ENCODE peak calls at places on chromosomes 4 and X, in seven cellular contexts. L is CD8-positive, alpha-beta T cell; G is right atrium auricular region; W is prostate gland; O is tibial nerve; N is HepG2; J is osteoblast. T is an unnamed sample. For H3K4me1, the result is how much of the 10 kb centered on the place peaks cover.

GRCh38 chrX:96424007-96424406 is 260.6 kb upstream of the DIAPH2 start:
- DNase-seq in L (no peak), G (no peak), W (no peak), O (no peak), N (no peak), J (no peak), T (no peak)

GRCh38 chr4:118587946-118588345 is 97.2 kb upstream of the METTL14 start:
- DNase-seq in L (no peak), G (no peak), W (no peak), O (no peak), N (no peak), J (no peak), T (no peak)

GRCh38 chr4:142379277-142380051 is 466.6 kb downstream of the INPP4B start:
- DNase-seq in L (no peak), G (no peak), W (peak), O (no peak), N (no peak), J (peak), T (no peak)

GRCh38 chrX:10576777-10577444 is 43.5 kb downstream of the MID1 start:
- DNase-seq in L (no peak), G (no peak), W (no peak), O (no peak), N (no peak), J (no peak), T (no peak)

GRCh38 chr4:81353861-81354260 is 117.8 kb downstream of the RASGEF1B start:
- DNase-seq in L (no peak), G (no peak), W (no peak), O (no peak), N (no peak), J (no peak), T (no peak)

GRCh38 chrX:63513825-63514574 is 162.9 kb upstream of the SPIN4 start:
- DNase-seq in L (no peak), G (no peak), W (peak), O (peak), N (no peak), J (peak), T (no peak)

GRCh38 chrX:9048801-9049200 is 14.9 kb upstream of the FAM9B start:
- DNase-seq in L (no peak), G (no peak), W (no peak), O (no peak), N (no peak), J (no peak), T (no peak)

GRCh38 chrX:152600853-152601635 is 36.7 kb upstream of the GABRQ start:
- DNase-seq in L (no peak), G (no peak), W (no peak), O (no peak), N (no peak), J (no peak), T (no peak)

GRCh38 chrX:40273356-40274050 is 175.7 kb upstream of the BCOR start:
- DNase-seq in L (no peak), G (no peak), W (no peak), O (no peak), N (no peak), J (peak), T (no peak)

GRCh38 chr4:8477095-8477635 is 36.6 kb downstream of the TRMT44 start:
- DNase-seq in L (no peak), G (no peak), W (no peak), O (no peak), N (no peak), J (peak), T (no peak)

GRCh38 chrX:151153086-151153485 is 23.3 kb upstream of the GPR50 start:
- DNase-seq in L (no peak), G (no peak), W (no peak), O (no peak), N (peak), J (no peak), T (no peak)

GRCh38 chr4:81470456-81471327 is 1.0 kb downstream of the RASGEF1B start:
- DNase-seq in L (peak), G (peak), W (peak), O (peak), N (no peak), J (peak), T (peak)

GRCh38 chr4:154304679-154305078 is 186.9 kb downstream of the DCHS2 start:
- DNase-seq in L (no peak), G (no peak), W (no peak), O (no peak), N (no peak), J (no peak), T (no peak)

GRCh38 chr4:186537843-186538521 is 17.4 kb downstream of the MTNR1A start:
- DNase-seq in L (no peak), G (no peak), W (no peak), O (no peak), N (no peak), J (no peak), T (no peak)

GRCh38 chr4:148166132-148166531 is 276.1 kb downstream of the NR3C2 start:
- DNase-seq in L (no peak), G (no peak), W (no peak), O (no peak), N (no peak), J (no peak), T (no peak)

GRCh38 chr4:180197471-180197870 is 2045.7 kb upstream of the TENM3 start:
- DNase-seq in L (no peak), G (no peak), W (no peak), O (no peak), N (no peak), J (no peak), T (no peak)

GRCh38 chrX:13386092-13386491 is 66.2 kb upstream of the ATXN3L start:
- DNase-seq in L (no peak), G (no peak), W (no peak), O (no peak), N (no peak), J (no peak), T (no peak)

GRCh38 chrX:53723381-53723780 is 36.9 kb upstream of the HUWE1 start:
- DNase-seq in L (no peak), G (no peak), W (no peak), O (no peak), N (no peak), J (no peak), T (no peak)

GRCh38 chr4:8278421-8279287 is 9.1 kb downstream of the HTRA3 start:
- DNase-seq in L (no peak), G (no peak), W (no peak), O (no peak), N (no peak), J (peak), T (no peak)

GRCh38 chrX:74133156-74133796 is 170.7 kb upstream of the ZCCHC13 start:
- DNase-seq in L (no peak), G (no peak), W (peak), O (no peak), N (peak), J (peak), T (no peak)

GRCh38 chrX:10109695-10110094 is 47.1 kb upstream of the CLCN4 start:
- DNase-seq in L (no peak), G (no peak), W (no peak), O (no peak), N (no peak), J (no peak), T (no peak)

GRCh38 chr4:5526070-5526831 is 182.1 kb downstream of the EVC2 start:
- DNase-seq in L (no peak), G (no peak), W (no peak), O (no peak), N (no peak), J (no peak), T (no peak)
- H3K4me3 ChIP-seq in L (no peak), G (no peak), W (no peak), O (no peak), N (no peak), J (no peak), T (no peak)

GRCh38 chr4:76589402-76589801 is 154.4 kb downstream of the SHROOM3 start:
- DNase-seq in L (no peak), G (no peak), W (no peak), O (no peak), N (no peak), J (peak), T (no peak)
- H3K4me1 ChIP-seq in L (under half), G (under half), W (under half), O (under half), N (under half), J (under half), T (under half)

GRCh38 chr4:89204624-89205023 is 93.3 kb downstream of the TIGD2 start:
- DNase-seq in L (no peak), G (no peak), W (no peak), O (no peak), N (no peak), J (no peak), T (no peak)

GRCh38 chr4:89197920-89198319 is 86.6 kb downstream of the TIGD2 start:
- DNase-seq in L (no peak), G (no peak), W (no peak), O (no peak), N (no peak), J (no peak), T (no peak)

GRCh38 chr4:89203902-89204301 is 92.6 kb downstream of the TIGD2 start:
- DNase-seq in L (no peak), G (no peak), W (no peak), O (no peak), N (no peak), J (no peak), T (no peak)
- H3K27ac ChIP-seq in L (no peak), G (no peak), W (no peak), O (no peak), N (no peak), J (no peak), T (no peak)

DNA sequence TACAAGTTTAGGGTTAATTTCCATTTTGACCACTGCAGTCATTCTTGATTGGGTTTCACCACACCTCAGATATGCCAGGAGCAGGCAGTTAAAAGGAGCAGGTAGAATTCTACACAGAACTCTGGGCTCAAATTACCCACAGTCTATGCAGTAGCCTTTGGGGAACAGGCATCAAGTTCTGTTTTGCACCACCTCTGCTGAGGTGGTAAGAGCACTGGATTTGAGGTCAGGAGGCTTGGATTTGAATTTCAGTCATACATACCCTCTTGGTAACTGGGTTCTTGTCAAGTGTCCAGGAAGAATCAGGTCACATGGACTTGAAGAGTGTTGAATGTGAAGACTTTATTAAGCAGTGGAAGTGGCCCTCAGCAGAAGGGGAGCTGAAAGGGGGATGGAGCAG is 40.4 kb upstream of the PGK1 start:
- DNase-seq in L (no peak), G (no peak), W (no peak), O (no peak), N (no peak), J (no peak), T (no peak)
- H3K4me3 ChIP-seq in L (no peak), G (no peak), W (no peak), O (no peak), N (no peak), J (no peak), T (no peak)

GRCh38 chr4:25857851-25858400 is 4.9 kb downstream of the SEL1L3 start:
- DNase-seq in L (no peak), G (no peak), W (no peak), O (no peak), N (no peak), J (no peak), T (no peak)
- H3K4me1 ChIP-seq in L (half or more), G (under half), W (under half), O (under half), N (under half), J (under half), T (under half)

T was measured in effector memory CD4-positive, alpha-beta T cell.